ENCODE peak calls at places on chromosomes 5 and 9, in eight cellular contexts. U is EL, P is iPS-NIHi11, Y is NCI-H1092, E is mesothelial cell of epicardium, S is kidney tubule cell, O is renal cortical epithelial cell, A is cerebellum. L is an unnamed sample.
A peak's percentile ranks its signal among the peaks of the same experiment; 100 is the strongest.

GRCh38 chr9:94874316-94874715 is 147.8 kb downstream of the AOPEP start:
- DNase-seq in U (peak; percentile 78), P (no peak), Y (no peak), E (no peak), S (peak; percentile 40), O (peak; percentile 71), A (no peak), L (no peak)

GRCh38 chr5:111779260-111780254 is 22.6 kb upstream of the NREP start:
- DNase-seq in U (no peak), P (no peak), Y (no peak), E (no peak), S (peak; percentile 25), O (peak; percentile 77), A (no peak), L (no peak)

GRCh38 chr5:172785429-172786088 is 14.6 kb upstream of the DUSP1 start:
- DNase-seq in U (no peak), P (no peak), Y (no peak), E (no peak), S (no peak), O (no peak), A (no peak), L (no peak)

GRCh38 chr9:120913673-120914266 is 12.8 kb downstream of the TRAF1 start:
- DNase-seq in U (no peak), P (peak; percentile 73), Y (no peak), E (no peak), S (no peak), O (no peak), A (no peak), L (no peak)

GRCh38 chr5:10194083-10194482 is 55.6 kb downstream of the ATPSCKMT start:
- DNase-seq in U (no peak), P (no peak), Y (no peak), E (no peak), S (no peak), O (no peak), A (no peak), L (no peak)

GRCh38 chr5:33271606-33272005 is 169.2 kb upstream of the TARS1 start:
- DNase-seq in U (peak; percentile 31), P (no peak), Y (no peak), E (no peak), S (no peak), O (no peak), A (no peak), L (no peak)

GRCh38 chr9:133238272-133238850 is 29.3 kb upstream of the OBP2B start:
- DNase-seq in U (peak; percentile 67), P (peak; percentile 98), Y (no peak), E (peak; percentile 65), S (peak; percentile 24), O (no peak), A (no peak), L (peak; percentile 10)

GRCh38 chr5:160460377-160461049 is 38.9 kb downstream of the PTTG1 start:
- DNase-seq in U (peak; percentile 48), P (no peak), Y (no peak), E (no peak), S (peak; percentile 42), O (peak; percentile 55), A (no peak), L (no peak)

GRCh38 chr9:112925058-112925641 is 34.5 kb upstream of the SLC46A2 start:
- DNase-seq in U (peak; percentile 37), P (peak; percentile 45), Y (peak; percentile 35), E (no peak), S (peak; percentile 35), O (peak; percentile 29), A (no peak), L (no peak)

GRCh38 chr9:91935066-91935729 is 14.8 kb downstream of the ROR2 start:
- DNase-seq in U (no peak), P (no peak), Y (no peak), E (no peak), S (no peak), O (no peak), A (no peak), L (no peak)

GRCh38 chr5:38994329-38994927 is 79.8 kb downstream of the RICTOR start:
- DNase-seq in U (peak; percentile 70), P (peak; percentile 28), Y (peak; percentile 20), E (no peak), S (peak; percentile 70), O (peak; percentile 80), A (peak; percentile 34), L (peak; percentile 14)

GRCh38 chr5:78964889-78965288 is 20.2 kb downstream of the ARSB start:
- DNase-seq in U (peak; percentile 59), P (no peak), Y (peak; percentile 8), E (no peak), S (peak; percentile 62), O (peak; percentile 83), A (peak; percentile 53), L (no peak)

GRCh38 chr9:133990366-133991210 is 1.5 kb downstream of the VAV2 start:
- DNase-seq in U (peak; percentile 88), P (no peak), Y (no peak), E (no peak), S (peak; percentile 97), O (peak; percentile 96), A (no peak), L (peak; percentile 18)